ENCODE peak calls at places on chromosomes 5 and 9, in nine cellular contexts. D is skeletal muscle cell; K is activated CD4-positive, CD25-positive, alpha-beta regulatory T cell; W is AG09309; J is activated T-helper 1 cell treated with anti-CD3 and anti-CD28 coated beads, Interleukin-12 subunit alpha, Interleukin-12 subunit beta, Interleukin-2, Interleukin-4 antibody, amounts not matched to agents 30 ng/mL and 10 ng/mL and 1 ng/mL, durations not matched to agents 14 hours and 24 hours and 36 hours; H is mesothelial cell of epicardium; V is GM23248; F is stimulated activated CD4-positive, alpha-beta T cell treated with anti-CD3 and anti-CD28 coated beads, Interleukin-4, amount 100 ng/mL, for 48 hours; R is NCI-H345. T is an unnamed sample.

GRCh38 chr5:180598316-180598701 is 7.0 kb upstream of the SCGB3A1 start:
- DNase-seq in D (no peak), K (no peak), W (no peak), J (no peak), H (no peak), V (no peak), F (no peak), R (no peak), T (no peak)

GRCh38 chr5:56798521-56798920 is 16.8 kb upstream of the MAP3K1 start:
- DNase-seq in D (no peak), K (no peak), W (no peak), J (no peak), H (no peak), V (no peak), F (no peak), R (no peak), T (no peak)

GRCh38 chr5:149438711-149439132 is 59.6 kb upstream of the IL17B start:
- DNase-seq in D (no peak), K (no peak), W (no peak), J (no peak), H (no peak), V (no peak), F (no peak), R (no peak), T (no peak)

GRCh38 chr9:131449276-131449675 is 53.4 kb upstream of the POMT1 start:
- DNase-seq in D (no peak), K (no peak), W (no peak), J (no peak), H (no peak), V (peak; percentile 25), F (no peak), R (no peak), T (no peak)

GRCh38 chr9:85713897-85714296 is 27.9 kb downstream of the AGTPBP1 start:
- DNase-seq in D (no peak), K (no peak), W (no peak), J (no peak), H (no peak), V (no peak), F (no peak), R (no peak), T (no peak)

GRCh38 chr9:70466976-70467551 is 52.6 kb upstream of the KLF9 start:
- DNase-seq in D (peak; percentile 87), K (no peak), W (peak; percentile 71), J (no peak), H (no peak), V (peak; percentile 96), F (peak; percentile 37), R (no peak), T (peak; percentile 59)

GRCh38 chr5:83197326-83197725 is 120.0 kb downstream of the XRCC4 start:
- DNase-seq in D (no peak), K (no peak), W (no peak), J (no peak), H (no peak), V (no peak), F (no peak), R (peak; percentile 77), T (no peak)

GRCh38 chr5:53069626-53070025 is 39.9 kb downstream of the MOCS2 start:
- DNase-seq in D (peak; percentile 51), K (peak; percentile 2), W (peak; percentile 65), J (peak; percentile 71), H (no peak), V (peak; percentile 99), F (peak; percentile 32), R (no peak), T (no peak)

GRCh38 chr5:167207081-167207480 is 1084.4 kb upstream of the WWC1 start:
- DNase-seq in D (peak; percentile 89), K (no peak), W (peak; percentile 5), J (no peak), H (no peak), V (no peak), F (no peak), R (no peak), T (peak; percentile 93)

GRCh38 chr5:147483961-147484707 is 25.7 kb downstream of the DPYSL3 start:
- DNase-seq in D (peak; percentile 82), K (no peak), W (peak; percentile 99), J (no peak), H (peak; percentile 21), V (peak; percentile 97), F (no peak), R (peak; percentile 82), T (peak; percentile 96)

GRCh38 chr9:21993893-21994525 is at the start of gene CDKN2A:
- DNase-seq in D (no peak), K (peak; percentile 12), W (no peak), J (peak; percentile 53), H (peak; percentile 33), V (peak; percentile 64), F (peak; percentile 31), R (peak; percentile 75), T (no peak)

GRCh38 chr5:144004146-144004545 is 166.3 kb downstream of the YIPF5 start:
- DNase-seq in D (peak; percentile 61), K (no peak), W (no peak), J (no peak), H (no peak), V (no peak), F (no peak), R (no peak), T (no peak)

GRCh38 chr5:171984748-171985419 is 21.6 kb downstream of the FBXW11 start:
- DNase-seq in D (peak; percentile 74), K (no peak), W (peak; percentile 63), J (peak; percentile 49), H (no peak), V (peak; percentile 79), F (no peak), R (no peak), T (no peak)

GRCh38 chr9:130220351-130220750 is 45.2 kb upstream of the HMCN2 start:
- DNase-seq in D (no peak), K (no peak), W (no peak), J (no peak), H (no peak), V (no peak), F (no peak), R (no peak), T (peak; percentile 26)

GRCh38 chr5:177189416-177189815 is 55.8 kb downstream of the NSD1 start:
- DNase-seq in D (no peak), K (no peak), W (no peak), J (no peak), H (no peak), V (peak; percentile 46), F (no peak), R (no peak), T (no peak)

GRCh38 chr5:154166901-154167791 is 23.4 kb upstream of the GALNT10 start:
- DNase-seq in D (no peak), K (no peak), W (no peak), J (no peak), H (no peak), V (no peak), F (no peak), R (peak; percentile 58), T (no peak)

GRCh38 chr9:107999011-107999410 is 509.4 kb upstream of the KLF4 start:
- DNase-seq in D (no peak), K (no peak), W (no peak), J (no peak), H (no peak), V (no peak), F (no peak), R (peak; percentile 7), T (no peak)

GRCh38 chr9:27125030-27125429 is 16.0 kb downstream of the TEK start:
- DNase-seq in D (peak; percentile 96), K (no peak), W (peak; percentile 84), J (no peak), H (no peak), V (peak; percentile 97), F (no peak), R (no peak), T (peak; percentile 82)

GRCh38 chr5:139454568-139455290 is 7.8 kb downstream of the ECSCR start:
- DNase-seq in D (no peak), K (no peak), W (no peak), J (no peak), H (no peak), V (no peak), F (no peak), R (no peak), T (no peak)

GRCh38 chr9:4262735-4263141 is 37.1 kb downstream of the GLIS3 start:
- DNase-seq in D (no peak), K (no peak), W (peak; percentile 57), J (no peak), H (no peak), V (peak; percentile 63), F (no peak), R (no peak), T (peak; percentile 12)

GRCh38 chr9:4490705-4491620 is 695 bp downstream of the SLC1A1 start:
- DNase-seq in D (no peak), K (no peak), W (no peak), J (no peak), H (no peak), V (peak; percentile 56), F (no peak), R (peak; percentile 7), T (no peak)

GRCh38 chr5:21919417-21920022 is 933.6 kb downstream of the CDH12 start:
- DNase-seq in D (peak; percentile 3), K (no peak), W (no peak), J (no peak), H (no peak), V (peak; percentile 65), F (no peak), R (peak; percentile 66), T (peak; percentile 37)

T was measured in fibroblast of the conjunctiva.